ENCODE peak calls at places on chromosomes 6 and 20, in seven cellular contexts. P is foreskin fibroblast, R is OCI-LY7, E is GM12878, Q is cardiac fibroblast, O is mucosa of descending colon, Y is A549. K is an unnamed sample.

GRCh38 chr6:37512400-37512958 is 12.8 kb upstream of the CCDC167 start:
- DNase-seq in Q (no peak), E (no peak), O (no peak), R (no peak), P (no peak), Y (no peak), K (no peak)

GRCh38 chr6:140879861-140880260 is 1252.9 kb upstream of the GJE1 start:
- DNase-seq in Q (peak), E (no peak), P (peak), R (no peak), Y (no peak), O (no peak), K (peak)

GRCh38 chr6:2725999-2726567 is 24.6 kb downstream of the MYLK4 start:
- DNase-seq in P (no peak), E (peak), Y (no peak), R (no peak), O (no peak), Q (peak), K (peak)

GRCh38 chr20:3777726-3778629 is 3.3 kb downstream of the SPEF1 start:
- DNase-seq in E (no peak), P (peak), Y (peak), O (peak), R (no peak), Q (peak), K (no peak)

GRCh38 chr6:143822584-143823024 is 20.5 kb upstream of the LTV1 start:
- DNase-seq in P (no peak), Q (peak), R (no peak), Y (no peak), O (no peak), E (no peak), K (peak)

GRCh38 chr6:44563397-44563796 is 175.9 kb downstream of the CDC5L start:
- DNase-seq in P (no peak), Y (no peak), E (no peak), Q (peak), R (no peak), O (no peak), K (peak)

GRCh38 chr6:159013229-159013628 is 13.2 kb upstream of the RSPH3 start:
- DNase-seq in Y (no peak), P (no peak), R (peak), E (no peak), O (no peak), Q (no peak), K (peak)

GRCh38 chr6:87908978-87909802 is 138.5 kb upstream of the SPACA1 start:
- DNase-seq in O (no peak), R (no peak), Q (peak), E (no peak), Y (no peak), P (no peak), K (peak)

GRCh38 chr6:99016355-99016754 is 68.6 kb upstream of the FBXL4 start:
- DNase-seq in O (no peak), P (no peak), R (no peak), Q (peak), E (no peak), Y (no peak), K (peak)

GRCh38 chr6:70673601-70674000 is 5.9 kb downstream of the SMAP1 start:
- DNase-seq in Q (peak), P (peak), Y (no peak), O (no peak), R (no peak), E (no peak), K (peak)

GRCh38 chr6:34981951-34982350 is 92.9 kb downstream of the ANKS1A start:
- DNase-seq in R (no peak), P (peak), O (no peak), Q (peak), Y (no peak), E (no peak), K (peak)

GRCh38 chr6:50762798-50763197 is 49.5 kb downstream of the TFAP2D start:
- DNase-seq in O (no peak), R (no peak), Y (no peak), P (no peak), Q (no peak), E (no peak), K (no peak)

GRCh38 chr6:40550096-40550731 is 37.0 kb downstream of the LRFN2 start:
- DNase-seq in E (no peak), Y (peak), O (no peak), R (peak), Q (peak), P (peak), K (peak)

GRCh38 chr6:4615891-4616290 is 160.3 kb upstream of the CDYL start:
- DNase-seq in O (no peak), Q (peak), E (no peak), R (no peak), P (peak), Y (no peak), K (no peak)

GRCh38 chr20:52303281-52303950 is 111.8 kb upstream of the ZFP64 start:
- DNase-seq in R (no peak), O (no peak), E (no peak), Q (no peak), P (no peak), Y (no peak), K (no peak)

GRCh38 chr20:2521369-2522305 is 12.9 kb upstream of the ZNF343 start:
- DNase-seq in R (peak), Q (peak), E (no peak), Y (peak), P (peak), O (no peak), K (peak)

GRCh38 chr20:48625136-48625900 is 202.5 kb downstream of the PREX1 start:
- DNase-seq in Y (no peak), O (no peak), R (no peak), Q (no peak), E (no peak), P (no peak), K (no peak)

GRCh38 chr20:38536310-38536709 is 44.7 kb upstream of the ADIG start:
- DNase-seq in O (no peak), E (no peak), R (no peak), Y (no peak), P (peak), Q (peak), K (peak)

GRCh38 chr6:116406678-116407345 is 36.1 kb downstream of the DSE start:
- DNase-seq in Y (no peak), Q (peak), R (no peak), E (no peak), O (no peak), P (peak), K (peak)

GRCh38 chr20:50254466-50255079 is 63.9 kb downstream of the CEBPB start:
- DNase-seq in Y (no peak), P (no peak), Q (no peak), E (no peak), O (no peak), R (no peak), K (no peak)

GRCh38 chr6:83708970-83709747 is at the start of gene SNAP91:
- DNase-seq in Y (no peak), P (peak), Q (no peak), O (peak), E (no peak), R (no peak), K (no peak)

GRCh38 chr6:149964243-149965190 is 774 bp downstream of the ULBP1 start:
- DNase-seq in Y (no peak), R (no peak), P (peak), O (no peak), Q (no peak), E (no peak), K (peak)

GRCh38 chr6:6657085-6657819 is 68.7 kb downstream of the LY86 start:
- DNase-seq in O (no peak), Y (no peak), E (no peak), P (no peak), Q (no peak), R (no peak), K (no peak)

GRCh38 chr20:47926731-47927130 is 141.4 kb upstream of the SULF2 start:
- DNase-seq in Y (no peak), R (no peak), Q (no peak), E (no peak), P (no peak), O (no peak), K (no peak)

GRCh38 chr6:21603516-21603952 is 10.0 kb downstream of the SOX4 start:
- DNase-seq in Q (no peak), P (no peak), Y (no peak), E (no peak), R (peak), O (no peak), K (no peak)

GRCh38 chr6:3071568-3071967 is 3.3 kb downstream of the RIPK1 start:
- DNase-seq in E (no peak), R (peak), O (no peak), Q (no peak), Y (no peak), P (no peak), K (no peak)

GRCh38 chr6:163398796-163399195 is 15.7 kb upstream of the QKI start:
- DNase-seq in Y (no peak), P (no peak), R (no peak), O (no peak), Q (no peak), E (no peak), K (no peak)

GRCh38 chr20:18957328-18957727 is 143.7 kb downstream of the SCP2D1 start:
- DNase-seq in R (no peak), P (no peak), E (no peak), Q (no peak), O (no peak), Y (no peak), K (no peak)

GRCh38 chr20:31485450-31486339 is 10.6 kb downstream of the REM1 start:
- DNase-seq in P (peak), Q (peak), E (no peak), Y (no peak), R (no peak), O (peak), K (peak)

GRCh38 chr6:168129292-168130167 is 50.5 kb upstream of the FRMD1 start:
- DNase-seq in Q (no peak), P (no peak), O (no peak), Y (no peak), E (no peak), R (no peak), K (no peak)

GRCh38 chr6:30325873-30326445 is 768 bp upstream of the TRIM39 start:
- DNase-seq in P (no peak), R (peak), Q (peak), O (peak), E (peak), Y (peak), K (no peak)

GRCh38 chr6:36874016-36874442 is 574 bp downstream of the PPIL1 start:
- DNase-seq in P (peak), Q (peak), R (no peak), O (no peak), Y (peak), E (no peak), K (no peak)

GRCh38 chr20:4261333-4262284 is 246.3 kb upstream of the RNF24 start:
- DNase-seq in O (no peak), E (no peak), Q (peak), Y (no peak), R (no peak), P (peak), K (peak)

GRCh38 chr20:3811421-3812258 is 8.7 kb upstream of the AP5S1 start:
- DNase-seq in E (no peak), Y (peak), Q (peak), O (peak), R (no peak), P (peak), K (peak)

GRCh38 chr6:150900049-150900448 is 34.5 kb downstream of the MTHFD1L start:
- DNase-seq in Q (no peak), R (no peak), E (no peak), Y (no peak), P (peak), O (no peak), K (no peak)

GRCh38 chr6:3522561-3523287 is 65.9 kb upstream of the SLC22A23 start:
- DNase-seq in Q (peak), O (no peak), Y (peak), R (no peak), P (peak), E (no peak), K (peak)

GRCh38 chr6:106363401-106364138 is 3.1 kb downstream of the CRYBG1 start:
- DNase-seq in P (no peak), Q (no peak), Y (no peak), O (no peak), R (no peak), E (no peak), K (no peak)

GRCh38 chr6:40419377-40419776 is 167.8 kb downstream of the LRFN2 start:
- DNase-seq in Y (no peak), P (peak), R (no peak), E (no peak), Q (peak), O (no peak), K (no peak)

GRCh38 chr6:147958683-147959082 is 384.0 kb upstream of the SASH1 start:
- DNase-seq in E (no peak), R (no peak), Q (no peak), O (no peak), Y (no peak), P (no peak), K (no peak)

DNA sequence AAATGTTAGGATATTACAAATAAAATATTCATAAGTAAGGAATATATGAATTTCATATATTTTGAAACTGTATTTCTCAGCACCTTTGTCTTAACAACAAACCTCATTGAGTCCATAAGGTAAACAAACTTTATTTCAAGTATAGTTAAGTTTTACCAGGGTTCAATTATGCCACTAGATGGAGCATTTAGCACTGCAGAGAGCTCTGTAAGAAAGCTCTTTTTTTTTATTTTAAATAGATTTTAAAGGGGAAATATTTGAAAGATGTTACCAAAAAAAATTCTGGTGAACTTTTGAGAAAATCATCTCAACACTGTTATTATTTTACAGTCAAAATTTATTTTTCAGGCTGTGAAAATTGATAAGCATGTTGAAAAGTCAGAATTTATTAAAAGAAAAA is 955.2 kb upstream of the EYS start:
- DNase-seq in R (no peak), Q (peak), O (no peak), P (peak), Y (no peak), E (no peak), K (peak)
- TF ChIP-seq CTCF in R (peak), Q (peak), O (no peak), P (peak), Y (no peak), E (no peak), K (peak)

GRCh38 chr6:113376847-113377165 is 480.3 kb upstream of the MARCKS start:
- DNase-seq in O (no peak), P (no peak), R (no peak), E (no peak), Q (no peak), Y (no peak), K (no peak)
- H3K4me3 ChIP-seq in O (no peak), P (no peak), R (no peak), E (no peak), Q (no peak), Y (no peak), K (no peak)

GRCh38 chr6:32970413-32971244 is 2.2 kb downstream of the BRD2 start:
- DNase-seq in P (peak), R (peak), E (peak), Q (peak), Y (peak), O (peak), K (peak)
- TF ChIP-seq CTCF in P (no peak), R (no peak), E (no peak), Q (no peak), Y (no peak), O (no peak), K (no peak)

GRCh38 chr6:220736-221475 is 71.4 kb upstream of the DUSP22 start:
- DNase-seq in R (peak), O (no peak), Q (peak), P (peak), Y (no peak), E (peak), K (peak)
- H3K4me3 ChIP-seq in R (peak), O (no peak), Q (no peak), P (no peak), Y (no peak), E (peak), K (no peak)

GRCh38 chr20:11015440-11015839 is 341.6 kb upstream of the JAG1 start:
- DNase-seq in R (no peak), O (no peak), P (no peak), Y (no peak), E (no peak), Q (no peak), K (no peak)
- TF ChIP-seq CTCF in R (no peak), O (no peak), P (no peak), Y (no peak), E (no peak), Q (no peak), K (no peak)

DNA sequence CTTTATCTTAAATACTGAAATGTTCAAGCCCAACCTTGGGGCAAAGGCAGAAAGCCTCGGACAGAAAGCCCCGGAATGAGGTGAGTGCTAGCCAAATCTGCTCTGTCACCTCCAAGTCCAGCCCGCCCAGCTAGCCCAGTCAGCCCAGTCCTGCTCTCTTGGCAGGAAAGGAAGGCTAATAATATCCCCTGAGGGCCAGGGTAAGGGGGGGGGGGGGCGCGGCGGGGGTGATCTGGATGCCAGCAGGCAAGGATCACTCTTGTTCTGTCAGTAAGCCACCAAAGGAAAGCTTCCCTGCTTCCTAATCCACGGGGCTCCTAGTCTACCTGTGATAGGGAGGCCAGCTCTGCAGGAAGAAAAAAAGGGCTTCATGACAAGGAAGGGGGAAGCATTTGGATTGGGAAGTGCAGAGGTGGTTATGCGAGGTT is 1.1 kb downstream of the NDRG3 start:
- DNase-seq in Q (peak), P (peak), E (no peak), O (no peak), R (no peak), Y (no peak), K (peak)
- H3K4me3 ChIP-seq in Q (peak), P (peak), E (peak), O (no peak), R (peak), Y (peak), K (peak)

GRCh38 chr20:23664954-23665353 is 23.9 kb downstream of the CST4 start:
- DNase-seq in R (no peak), O (no peak), E (no peak), Q (no peak), P (no peak), Y (no peak), K (no peak)

GRCh38 chr20:23667666-23668065 is 21.2 kb downstream of the CST4 start:
- DNase-seq in P (no peak), R (no peak), Q (no peak), E (no peak), O (no peak), Y (no peak), K (no peak)

GRCh38 chr20:23666698-23667097 is 22.1 kb downstream of the CST4 start:
- DNase-seq in O (no peak), R (no peak), Y (no peak), E (no peak), P (no peak), Q (no peak), K (no peak)

GRCh38 chr20:23668477-23668951 is 20.3 kb downstream of the CST4 start:
- DNase-seq in R (peak), P (peak), Y (peak), E (no peak), O (no peak), Q (peak), K (peak)

DNA sequence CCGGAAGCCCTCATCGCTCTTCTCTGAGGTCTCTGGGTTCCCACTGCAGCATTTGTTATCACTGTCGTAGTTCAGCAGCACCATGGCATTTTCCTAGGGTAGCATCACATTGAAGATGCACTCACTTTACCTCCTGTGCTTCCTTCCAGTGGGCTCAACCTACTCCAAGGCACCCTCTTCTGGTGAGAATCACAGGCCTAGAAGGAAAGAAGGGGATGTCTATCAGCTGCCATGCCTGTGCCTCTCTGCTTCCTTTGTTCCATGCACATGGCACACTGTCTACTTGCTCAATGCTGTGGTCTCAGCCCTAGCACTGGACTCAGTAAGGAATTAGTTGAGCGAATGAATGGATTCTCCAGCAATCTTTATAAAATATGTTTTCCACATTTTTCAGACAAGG is 22.6 kb downstream of the CST4 start:
- DNase-seq in Q (peak), Y (no peak), E (no peak), P (peak), O (no peak), R (no peak), K (no peak)
- TF ChIP-seq CTCF in Q (peak), Y (peak), E (no peak), P (peak), O (no peak), R (no peak), K (peak)

K was measured in astrocyte of the spinal cord.